ENCODE peak calls at places on chromosomes 11 and 22, in nine cellular contexts. L, D, T, E, G, O, Q, R and C are unnamed samples.

GRCh38 chr11:6817668-6818067 is 18.2 kb upstream of the OR6A2 start:
- DNase-seq in Q (no peak), T (no peak), R (no peak), E (no peak), D (no peak), G (peak; percentile 2), L (no peak), O (no peak), C (no peak)

GRCh38 chr11:76744186-76745058 is 38.7 kb upstream of the TSKU start:
- DNase-seq in D (no peak), Q (no peak), T (no peak), R (no peak), O (no peak), L (no peak), E (no peak), G (peak; percentile 36), C (no peak)

GRCh38 chr11:108654994-108655631 is 9.8 kb upstream of the DDX10 start:
- DNase-seq in E (no peak), R (peak; percentile 27), Q (peak; percentile 58), T (peak; percentile 26), O (no peak), D (no peak), G (peak; percentile 56), L (peak; percentile 16), C (peak; percentile 52)

GRCh38 chr22:35601743-35602633 is 15.1 kb downstream of the MB start:
- DNase-seq in E (no peak), D (no peak), Q (peak; percentile 43), L (peak; percentile 70), O (no peak), T (no peak), R (no peak), G (peak; percentile 72), C (no peak)

GRCh38 chr22:48488149-48488551 is 1339.5 kb downstream of the BRD1 start:
- DNase-seq in E (no peak), G (no peak), O (no peak), D (no peak), Q (no peak), L (no peak), T (no peak), R (no peak), C (no peak)

GRCh38 chr22:38012604-38013072 is 28.3 kb upstream of the SOX10 start:
- DNase-seq in T (no peak), D (no peak), Q (no peak), E (no peak), R (no peak), O (no peak), L (peak; percentile 30), G (peak; percentile 85), C (no peak)

GRCh38 chr22:48824673-48825651 is 1002.7 kb downstream of the BRD1 start:
- DNase-seq in E (no peak), D (no peak), Q (no peak), L (no peak), T (no peak), O (no peak), R (no peak), G (no peak), C (no peak)

GRCh38 chr11:73383249-73384126 is 7.3 kb downstream of the RELT start:
- DNase-seq in R (peak; percentile 59), L (no peak), T (no peak), E (no peak), D (no peak), Q (no peak), O (no peak), G (no peak), C (peak; percentile 54)

GRCh38 chr11:128187829-128188228 is 399.5 kb downstream of the ETS1 start:
- DNase-seq in Q (no peak), O (no peak), R (no peak), G (peak; percentile 48), L (peak; percentile 19), T (no peak), E (no peak), D (no peak), C (no peak)